ENCODE peak calls at places on chromosomes 3 and 15, in six cellular contexts. H, A, D, W, Y and Z are unnamed samples.

GRCh38 chr15:81029416-81030367 is 29.0 kb downstream of the TLNRD1 start:
- DNase-seq in H (no peak), A (no peak), D (no peak), W (no peak), Y (no peak), Z (no peak)

GRCh38 chr3:8769088-8769822 is at the start of gene OXTR:
- DNase-seq in H (no peak), A (peak), D (peak), W (peak), Y (peak), Z (peak)

GRCh38 chr3:33808559-33808958 is 10.1 kb downstream of the PDCD6IP start:
- DNase-seq in H (no peak), A (no peak), D (no peak), W (no peak), Y (no peak), Z (no peak)

GRCh38 chr3:25540187-25540765 is 112.2 kb downstream of the RARB start:
- DNase-seq in H (no peak), A (no peak), D (no peak), W (no peak), Y (no peak), Z (no peak)

GRCh38 chr15:72859757-72860145 is 76.2 kb upstream of the ADPGK start:
- DNase-seq in H (no peak), A (no peak), D (no peak), W (no peak), Y (no peak), Z (no peak)

GRCh38 chr3:23241256-23241655 is 38.1 kb downstream of the UBE2E2 start:
- DNase-seq in H (no peak), A (no peak), D (no peak), W (no peak), Y (no peak), Z (no peak)

GRCh38 chr3:117479095-117479494 is 769.5 kb downstream of the TUSC7 start:
- DNase-seq in H (no peak), A (no peak), D (no peak), W (no peak), Y (peak), Z (no peak)

GRCh38 chr3:153469162-153469561 is 307.1 kb downstream of the RAP2B start:
- DNase-seq in H (no peak), A (no peak), D (no peak), W (no peak), Y (no peak), Z (no peak)

GRCh38 chr15:64209680-64210334 is 47.0 kb upstream of the PPIB start:
- DNase-seq in H (no peak), A (no peak), D (no peak), W (no peak), Y (peak), Z (no peak)

GRCh38 chr3:77328631-77329030 is 288.7 kb downstream of the ROBO2 start:
- DNase-seq in H (no peak), A (no peak), D (no peak), W (no peak), Y (no peak), Z (no peak)

GRCh38 chr15:60507596-60508424 is 28.9 kb upstream of the ICE2 start:
- DNase-seq in H (no peak), A (peak), D (no peak), W (peak), Y (peak), Z (no peak)

GRCh38 chr3:67706934-67707333 is 52.5 kb upstream of the SUCLG2 start:
- DNase-seq in H (peak), A (no peak), D (no peak), W (no peak), Y (no peak), Z (no peak)

GRCh38 chr15:41969851-41970431 is 2.4 kb downstream of the EHD4 start:
- DNase-seq in H (no peak), A (no peak), D (no peak), W (peak), Y (peak), Z (no peak)

GRCh38 chr3:71400986-71401451 is 182.5 kb downstream of the FOXP1 start:
- DNase-seq in H (no peak), A (no peak), D (no peak), W (no peak), Y (no peak), Z (no peak)

GRCh38 chr3:128278761-128279593 is 125.7 kb downstream of the EEFSEC start:
- DNase-seq in H (peak), A (no peak), D (peak), W (no peak), Y (no peak), Z (peak)

GRCh38 chr15:97525809-97526208 is 434.7 kb upstream of the ARRDC4 start:
- DNase-seq in H (no peak), A (no peak), D (no peak), W (no peak), Y (no peak), Z (no peak)

GRCh38 chr15:90876512-90877170 is 7.7 kb upstream of the FES start:
- DNase-seq in H (no peak), A (no peak), D (no peak), W (no peak), Y (no peak), Z (no peak)

GRCh38 chr15:45634442-45635190 is at the start of gene SQOR:
- DNase-seq in H (no peak), A (peak), D (peak), W (peak), Y (peak), Z (peak)

GRCh38 chr3:102182162-102182561 is 252.7 kb upstream of the ZPLD1 start:
- DNase-seq in H (no peak), A (no peak), D (no peak), W (no peak), Y (no peak), Z (no peak)

GRCh38 chr3:38805765-38806386 is 10.1 kb downstream of the SCN10A start:
- DNase-seq in H (peak), A (peak), D (peak), W (peak), Y (peak), Z (no peak)